ENCODE peak calls at places on chromosome 7, in ten cellular contexts. F, S, B, Z, A, O, Y, G, I and V are unnamed samples.

GRCh38 chr7:138257459-138258193 is 181.4 kb downstream of the AKR1D1 start:
- DNase-seq in F (no peak), S (no peak), B (no peak), Z (no peak), A (peak), O (no peak), Y (peak), G (no peak), I (no peak), V (no peak)

GRCh38 chr7:101880536-101881443 is 63.4 kb downstream of the CUX1 start:
- DNase-seq in F (peak), S (no peak), B (no peak), Z (no peak), A (peak), O (peak), Y (no peak), G (no peak), I (peak), V (peak)

GRCh38 chr7:158716802-158717201 is 12.2 kb upstream of the NCAPG2 start:
- DNase-seq in F (no peak), S (no peak), B (no peak), Z (no peak), A (no peak), O (no peak), Y (no peak), G (no peak), I (no peak), V (no peak)

GRCh38 chr7:67429735-67430134 is 433.1 kb downstream of the TYW1 start:
- DNase-seq in F (no peak), S (no peak), B (no peak), Z (no peak), A (no peak), O (no peak), Y (no peak), G (no peak), I (no peak), V (no peak)

GRCh38 chr7:15602236-15602635 is 40.4 kb upstream of the AGMO start:
- DNase-seq in F (peak), S (no peak), B (no peak), Z (no peak), A (peak), O (no peak), Y (no peak), G (no peak), I (no peak), V (no peak)

GRCh38 chr7:83751217-83751616 is 102.3 kb upstream of the SEMA3E start:
- DNase-seq in F (no peak), S (no peak), B (no peak), Z (no peak), A (no peak), O (no peak), Y (no peak), G (no peak), I (no peak), V (no peak)

GRCh38 chr7:134451656-134452055 is 7.2 kb downstream of the AKR1B1 start:
- DNase-seq in F (no peak), S (no peak), B (no peak), Z (no peak), A (no peak), O (no peak), Y (no peak), G (no peak), I (no peak), V (no peak)

GRCh38 chr7:112400141-112400540 is 50.1 kb upstream of the IFRD1 start:
- DNase-seq in F (no peak), S (no peak), B (no peak), Z (no peak), A (no peak), O (no peak), Y (no peak), G (no peak), I (no peak), V (peak)

GRCh38 chr7:8284606-8285005 is 22.6 kb upstream of the ICA1 start:
- DNase-seq in F (peak), S (no peak), B (no peak), Z (no peak), A (peak), O (no peak), Y (no peak), G (no peak), I (no peak), V (no peak)

GRCh38 chr7:107779647-107780099 is 23.4 kb downstream of the SLC26A3 start:
- DNase-seq in F (no peak), S (no peak), B (no peak), Z (no peak), A (peak), O (no peak), Y (no peak), G (no peak), I (no peak), V (no peak)

GRCh38 chr7:99311702-99312101 is 14.0 kb upstream of the ARPC1A start:
- DNase-seq in F (no peak), S (no peak), B (no peak), Z (no peak), A (no peak), O (no peak), Y (no peak), G (no peak), I (no peak), V (no peak)

GRCh38 chr7:137343483-137343841 is at the start of gene PTN:
- DNase-seq in F (peak), S (no peak), B (no peak), Z (peak), A (peak), O (peak), Y (peak), G (peak), I (peak), V (peak)

GRCh38 chr7:74372511-74373111 is 81.1 kb upstream of the GTF2IRD1 start:
- DNase-seq in F (no peak), S (no peak), B (peak), Z (no peak), A (peak), O (no peak), Y (peak), G (no peak), I (no peak), V (no peak)

GRCh38 chr7:157668884-157669767 is 332.3 kb downstream of the DNAJB6 start:
- DNase-seq in F (no peak), S (no peak), B (no peak), Z (no peak), A (no peak), O (no peak), Y (no peak), G (no peak), I (no peak), V (no peak)

GRCh38 chr7:366171-366916 is 76.4 kb downstream of the FOXL3 start:
- DNase-seq in F (no peak), S (no peak), B (no peak), Z (no peak), A (peak), O (no peak), Y (no peak), G (peak), I (no peak), V (no peak)

GRCh38 chr7:154693646-154694045 is 309.3 kb downstream of the PAXIP1 start:
- DNase-seq in F (no peak), S (no peak), B (no peak), Z (no peak), A (no peak), O (no peak), Y (no peak), G (no peak), I (no peak), V (no peak)

GRCh38 chr7:29987821-29988317 is 1.7 kb downstream of the SCRN1 start:
- DNase-seq in F (peak), S (no peak), B (no peak), Z (no peak), A (peak), O (peak), Y (no peak), G (peak), I (peak), V (peak)

GRCh38 chr7:2943851-2944601 is 99.6 kb downstream of the CARD11 start:
- DNase-seq in F (no peak), S (no peak), B (no peak), Z (no peak), A (no peak), O (no peak), Y (no peak), G (no peak), I (no peak), V (no peak)

GRCh38 chr7:18521236-18521589 is 25.7 kb downstream of the HDAC9 start:
- DNase-seq in F (no peak), S (no peak), B (no peak), Z (no peak), A (no peak), O (no peak), Y (no peak), G (no peak), I (no peak), V (no peak)

GRCh38 chr7:123712619-123713018 is 36.2 kb downstream of the WASL start:
- DNase-seq in F (no peak), S (no peak), B (no peak), Z (no peak), A (peak), O (no peak), Y (no peak), G (peak), I (no peak), V (peak)

GRCh38 chr7:29480456-29480855 is 83.2 kb upstream of the PRR15 start:
- DNase-seq in F (no peak), S (no peak), B (peak), Z (no peak), A (peak), O (no peak), Y (peak), G (no peak), I (no peak), V (no peak)

GRCh38 chr7:102895602-102896001 is 17.2 kb upstream of the LRRC17 start:
- DNase-seq in F (no peak), S (no peak), B (no peak), Z (no peak), A (no peak), O (peak), Y (no peak), G (no peak), I (no peak), V (no peak)

GRCh38 chr7:3301831-3302618 is 973 bp downstream of the SDK1 start:
- DNase-seq in F (peak), S (no peak), B (no peak), Z (peak), A (peak), O (peak), Y (peak), G (peak), I (peak), V (no peak)

GRCh38 chr7:155918720-155919399 is 106.6 kb upstream of the SHH start:
- DNase-seq in F (no peak), S (no peak), B (no peak), Z (peak), A (peak), O (no peak), Y (no peak), G (peak), I (peak), V (no peak)

GRCh38 chr7:8389898-8390642 is 43.3 kb upstream of the NXPH1 start:
- DNase-seq in F (peak), S (no peak), B (peak), Z (peak), A (no peak), O (no peak), Y (no peak), G (no peak), I (peak), V (no peak)

GRCh38 chr7:44281811-44282600 is 43.4 kb downstream of the CAMK2B start:
- DNase-seq in F (no peak), S (no peak), B (no peak), Z (peak), A (no peak), O (no peak), Y (peak), G (no peak), I (no peak), V (no peak)

GRCh38 chr7:129454249-129454551 is 20.0 kb downstream of the STRIP2 start:
- DNase-seq in F (no peak), S (no peak), B (no peak), Z (no peak), A (no peak), O (no peak), Y (no peak), G (no peak), I (peak), V (no peak)